ENCODE peak calls at places on chromosomes 11 and 22, in eight cellular contexts. B is AG08395, U is neuronal stem cell, G is HFF-Myc, K is skeletal muscle cell, Q is DMS153, M is fibroblast of pulmonary artery, P is iris pigment epithelial cell. W is an unnamed sample.

GRCh38 chr11:86066606-86067229 is 2.2 kb downstream of the PICALM start:
- DNase-seq in B (no peak), U (no peak), G (no peak), K (no peak), Q (no peak), M (no peak), P (no peak), W (no peak)

GRCh38 chr22:26942301-26942927 is 285.0 kb downstream of the MIAT start:
- DNase-seq in B (no peak), U (peak), G (no peak), K (no peak), Q (no peak), M (no peak), P (no peak), W (no peak)

GRCh38 chr11:113730887-113731726 is 25.0 kb upstream of the TMPRSS5 start:
- DNase-seq in B (peak), U (peak), G (peak), K (peak), Q (peak), M (peak), P (peak), W (peak)

GRCh38 chr22:36938886-36939285 is 25.5 kb downstream of the CSF2RB start:
- DNase-seq in B (no peak), U (no peak), G (no peak), K (no peak), Q (no peak), M (no peak), P (no peak), W (no peak)

GRCh38 chr11:117928818-117929567 is at the start of gene TMPRSS13:
- DNase-seq in B (no peak), U (no peak), G (no peak), K (no peak), Q (no peak), M (no peak), P (no peak), W (no peak)

GRCh38 chr11:68448604-68449011 is 11.9 kb upstream of the PPP6R3 start:
- DNase-seq in B (no peak), U (no peak), G (no peak), K (no peak), Q (no peak), M (no peak), P (no peak), W (no peak)

GRCh38 chr11:132685174-132685611 is 847.1 kb downstream of the OPCML start:
- DNase-seq in B (peak), U (no peak), G (no peak), K (peak), Q (no peak), M (peak), P (peak), W (no peak)

GRCh38 chr11:60367009-60367408 is 11.3 kb upstream of the MS4A7 start:
- DNase-seq in B (no peak), U (no peak), G (no peak), K (no peak), Q (no peak), M (no peak), P (no peak), W (no peak)

GRCh38 chr11:33708970-33709369 is 8.3 kb upstream of the C11orf91 start:
- DNase-seq in B (no peak), U (no peak), G (no peak), K (no peak), Q (no peak), M (no peak), P (peak), W (no peak)

GRCh38 chr11:6531267-6531752 is 34.2 kb downstream of the DNHD1 start:
- DNase-seq in B (peak), U (peak), G (peak), K (no peak), Q (no peak), M (peak), P (peak), W (peak)

GRCh38 chr11:132620423-132620822 is 911.9 kb downstream of the OPCML start:
- DNase-seq in B (no peak), U (no peak), G (no peak), K (no peak), Q (peak), M (peak), P (no peak), W (no peak)

GRCh38 chr11:68020575-68020974 is 9.9 kb upstream of the NDUFS8 start:
- DNase-seq in B (no peak), U (no peak), G (no peak), K (no peak), Q (no peak), M (peak), P (no peak), W (no peak)

GRCh38 chr11:76793391-76793811 is 10.2 kb downstream of the TSKU start:
- DNase-seq in B (no peak), U (peak), G (no peak), K (peak), Q (no peak), M (no peak), P (no peak), W (no peak)

GRCh38 chr11:3135491-3136440 is 29.3 kb downstream of the OSBPL5 start:
- DNase-seq in B (no peak), U (peak), G (no peak), K (no peak), Q (no peak), M (no peak), P (no peak), W (no peak)

GRCh38 chr11:501683-502287 is 5.3 kb downstream of the RNH1 start:
- DNase-seq in B (no peak), U (no peak), G (no peak), K (no peak), Q (no peak), M (no peak), P (no peak), W (no peak)

GRCh38 chr11:48109046-48109666 is 107.5 kb upstream of the OR4B1 start:
- DNase-seq in B (peak), U (no peak), G (no peak), K (no peak), Q (peak), M (peak), P (peak), W (peak)

GRCh38 chr11:1254086-1254648 is 31.3 kb downstream of the MUC5B start:
- DNase-seq in B (no peak), U (no peak), G (no peak), K (no peak), Q (no peak), M (no peak), P (no peak), W (no peak)

W was measured in pulmonary artery endothelial cell.